ENCODE peak calls at places on chromosomes 2 and 18, in five cellular contexts. V is lower leg skin; X is BJ; U is CD8-positive, alpha-beta T cell; A is prostate gland. C is an unnamed sample.

GRCh38 chr2:200415455-200415854 is 94.4 kb downstream of the KCTD18 start:
- DNase-seq in A (no peak), U (no peak), V (no peak), X (no peak), C (no peak)

GRCh38 chr2:89842180-89842908 is 1150.9 kb downstream of the RPIA start:
- DNase-seq in V (no peak), X (no peak), A (no peak), U (no peak), C (no peak)

GRCh38 chr18:5103286-5103685 is 93.8 kb downstream of the AKAIN1 start:
- DNase-seq in U (no peak), X (no peak), V (no peak), A (no peak), C (no peak)

GRCh38 chr2:56121995-56122394 is 61.8 kb upstream of the CCDC85A start:
- DNase-seq in V (no peak), U (no peak), A (no peak), X (no peak), C (no peak)

GRCh38 chr2:23386422-23387220 is 1.6 kb downstream of the KLHL29 start:
- DNase-seq in V (no peak), U (no peak), X (no peak), A (peak), C (no peak)

GRCh38 chr2:235553696-235554100 is 59.9 kb downstream of the AGAP1 start:
- DNase-seq in V (no peak), X (no peak), A (no peak), U (no peak), C (no peak)

GRCh38 chr2:202237787-202238233 is 587 bp downstream of the SUMO1 start:
- DNase-seq in V (peak), U (peak), X (no peak), A (peak), C (no peak)

GRCh38 chr2:177174456-177174855 is 38.1 kb upstream of the HNRNPA3 start:
- DNase-seq in U (no peak), A (no peak), V (no peak), X (no peak), C (no peak)

GRCh38 chr2:75525434-75526308 is 35.1 kb downstream of the EVA1A start:
- DNase-seq in A (no peak), X (no peak), V (no peak), U (no peak), C (peak)

GRCh38 chr2:68789603-68790002 is 55.0 kb downstream of the ARHGAP25 start:
- DNase-seq in X (no peak), V (no peak), A (no peak), U (no peak), C (no peak)

GRCh38 chr2:50674876-50675275 is 357.1 kb downstream of the NRXN1 start:
- DNase-seq in U (no peak), V (no peak), X (no peak), A (no peak), C (no peak)

GRCh38 chr2:102837626-102838198 is 75.9 kb downstream of the TMEM182 start:
- DNase-seq in U (no peak), X (no peak), V (no peak), A (no peak), C (no peak)

GRCh38 chr18:23872701-23873550 is 141.6 kb upstream of the TTC39C start:
- DNase-seq in A (peak), X (no peak), V (peak), U (peak), C (no peak)

GRCh38 chr2:128368437-128369125 is 49.9 kb upstream of the HS6ST1 start:
- DNase-seq in A (no peak), V (no peak), X (no peak), U (no peak), C (no peak)

GRCh38 chr2:170714156-170715061 is 728 bp upstream of the SP5 start:
- DNase-seq in V (no peak), U (no peak), X (no peak), A (no peak), C (no peak)

GRCh38 chr2:239703834-239704233 is 303.0 kb upstream of the HDAC4 start:
- DNase-seq in A (no peak), V (no peak), X (no peak), U (no peak), C (no peak)

GRCh38 chr2:43114210-43114609 is 112.2 kb downstream of the ZFP36L2 start:
- DNase-seq in X (no peak), U (no peak), V (no peak), A (no peak), C (no peak)

GRCh38 chr2:205370726-205371125 is 311.6 kb upstream of the NRP2 start:
- DNase-seq in A (no peak), V (no peak), U (no peak), X (no peak), C (no peak)

GRCh38 chr18:28793911-28794310 is 617.0 kb upstream of the CDH2 start:
- DNase-seq in X (no peak), U (no peak), V (no peak), A (no peak), C (no peak)

GRCh38 chr2:192286093-192286701 is 91.5 kb upstream of the TMEFF2 start:
- DNase-seq in V (no peak), A (no peak), U (no peak), X (no peak), C (no peak)

GRCh38 chr18:50819027-50819726 is 639 bp downstream of the MRO start:
- DNase-seq in X (no peak), A (peak), V (no peak), U (no peak), C (no peak)

GRCh38 chr2:88852753-88853402 is 161.4 kb downstream of the RPIA start:
- DNase-seq in X (no peak), U (no peak), A (no peak), V (no peak), C (peak)

GRCh38 chr2:41706261-41706660 is 341.6 kb upstream of the PKDCC start:
- DNase-seq in X (no peak), V (no peak), A (no peak), U (no peak), C (no peak)

GRCh38 chr18:53864758-53865157 is 359.7 kb downstream of the MBD2 start:
- DNase-seq in X (no peak), A (no peak), U (no peak), V (no peak), C (no peak)

GRCh38 chr18:57275111-57275510 is 77.2 kb upstream of the ST8SIA3 start:
- DNase-seq in A (no peak), X (no peak), U (no peak), V (no peak), C (no peak)

GRCh38 chr2:8009010-8009597 is 672.8 kb upstream of the ID2 start:
- DNase-seq in A (no peak), V (no peak), U (no peak), X (no peak), C (no peak)

GRCh38 chr2:218780851-218781690 is 876 bp upstream of the CYP27A1 start:
- DNase-seq in U (no peak), A (peak), X (no peak), V (no peak), C (no peak)

GRCh38 chr2:223779877-223780276 is 57.5 kb downstream of the AP1S3 start:
- DNase-seq in A (no peak), X (no peak), U (no peak), V (no peak), C (no peak)

GRCh38 chr2:37223131-37223530 is 8.3 kb downstream of the CEBPZ start:
- DNase-seq in U (no peak), A (no peak), V (no peak), X (no peak), C (no peak)

GRCh38 chr2:131123192-131123591 is 18.1 kb downstream of the PLEKHB2 start:
- DNase-seq in A (no peak), X (no peak), U (no peak), V (no peak), C (no peak)

GRCh38 chr2:96324716-96325037 is 440 bp upstream of the ITPRIPL1 start:
- DNase-seq in X (no peak), A (no peak), U (no peak), V (no peak), C (no peak)

GRCh38 chr2:196845371-196845770 is 36.2 kb upstream of the C2orf66 start:
- DNase-seq in V (no peak), X (no peak), U (no peak), A (no peak), C (no peak)
- H3K4me3 ChIP-seq in V (no peak), X (no peak), U (no peak), A (no peak), C (no peak)

GRCh38 chr18:55448390-55448789 is 139.6 kb downstream of the TCF4 start:
- DNase-seq in X (no peak), V (no peak), U (no peak), A (no peak), C (no peak)
- H3K4me3 ChIP-seq in X (no peak), V (no peak), U (no peak), A (no peak), C (no peak)

GRCh38 chr2:2580341-2580740 is 249.3 kb upstream of the MYT1L start:
- DNase-seq in X (no peak), A (no peak), V (no peak), U (no peak), C (no peak)

GRCh38 chr2:2582998-2583545 is 252.0 kb upstream of the MYT1L start:
- DNase-seq in U (no peak), A (no peak), V (no peak), X (no peak), C (no peak)

GRCh38 chr2:2579814-2580213 is 248.7 kb upstream of the MYT1L start:
- DNase-seq in U (no peak), V (no peak), X (no peak), A (no peak), C (no peak)

GRCh38 chr2:2577366-2577765 is 246.3 kb upstream of the MYT1L start:
- DNase-seq in V (no peak), U (no peak), A (peak), X (no peak), C (no peak)

GRCh38 chr2:2581331-2582159 is 250.5 kb upstream of the MYT1L start:
- DNase-seq in U (no peak), X (no peak), V (no peak), A (no peak), C (no peak)
- H3K4me3 ChIP-seq in U (no peak), X (no peak), V (no peak), A (no peak), C (no peak)

GRCh38 chr2:11375025-11375688 is 30.7 kb upstream of the ROCK2 start:
- DNase-seq in X (no peak), V (no peak), A (no peak), U (no peak), C (no peak)
- H3K4me3 ChIP-seq in X (no peak), V (no peak), A (no peak), U (no peak), C (peak)